ENCODE peak calls at places on chromosomes 3 and 15, in four cellular contexts. T is SJCRH30; S is activated gamma-delta T cell treated with anti-CD3 and anti-CD28 coated beads, Interleukin-2, amount 50 U/mL, for 16 hours; U is SW480. E is an unnamed sample.
A peak's percentile ranks its signal among the peaks of the same experiment; 100 is the strongest.

GRCh38 chr3:46998121-46998851 is 18.8 kb downstream of the NBEAL2 start:
- DNase-seq in S (peak; percentile 61), U (peak; percentile 54), T (peak; percentile 49), E (peak; percentile 60)

GRCh38 chr15:36370051-36370734 is 209.2 kb upstream of the CDIN1 start:
- DNase-seq in U (no peak), T (no peak), S (no peak), E (no peak)

GRCh38 chr15:85579011-85579701 is 198.8 kb downstream of the AKAP13 start:
- DNase-seq in S (no peak), U (no peak), T (no peak), E (no peak)

GRCh38 chr3:16024548-16024947 is 149.9 kb upstream of the GALNT15 start:
- DNase-seq in S (no peak), U (no peak), T (no peak), E (no peak)

GRCh38 chr3:183701744-183702143 is 4.1 kb downstream of the YEATS2 start:
- DNase-seq in U (no peak), S (no peak), T (no peak), E (no peak)

GRCh38 chr3:188335656-188336055 is 181.7 kb downstream of the LPP start:
- DNase-seq in S (no peak), T (no peak), U (no peak), E (no peak)

GRCh38 chr15:51093865-51094605 is 671 bp downstream of the TNFAIP8L3 start:
- DNase-seq in T (no peak), S (no peak), U (no peak), E (no peak)

GRCh38 chr3:133895208-133896001 is at the start of gene RAB6B:
- DNase-seq in T (peak; percentile 40), S (no peak), U (peak; percentile 31), E (no peak)

GRCh38 chr3:188926741-188927650 is 244.8 kb upstream of the TPRG1 start:
- DNase-seq in S (no peak), T (no peak), U (no peak), E (no peak)

GRCh38 chr15:67018026-67018425 is 47.4 kb upstream of the SMAD3 start:
- DNase-seq in S (no peak), U (no peak), T (peak; percentile 67), E (no peak)

GRCh38 chr3:32448686-32449474 is 53.8 kb downstream of the CMTM6 start:
- DNase-seq in U (no peak), S (no peak), T (no peak), E (no peak)

GRCh38 chr15:32959077-32959476 is 235.4 kb downstream of the FMN1 start:
- DNase-seq in U (no peak), S (no peak), T (no peak), E (no peak)

E was measured in stimulated activated effector memory CD8-positive, alpha-beta T cell treated with anti-CD3 and anti-CD28 coated beads, Interleukin-12 subunit alpha, Interleukin-12 subunit beta, amount 100 ng/mL, for 72 hours.